ENCODE peak calls at places on chromosomes 2 and 18, in seven cellular contexts. R, H, T, G, I, E and O are unnamed samples.

GRCh38 chr18:76064998-76065397 is 430.0 kb downstream of the ZNF516 start:
- DNase-seq in E (no peak), H (no peak), G (no peak), T (no peak), I (no peak), R (no peak), O (peak)

GRCh38 chr2:191691016-191691725 is 13.2 kb downstream of the NABP1 start:
- DNase-seq in R (no peak), T (peak), H (no peak), E (peak), I (no peak), G (no peak), O (no peak)

GRCh38 chr2:112712903-112713584 is 7.8 kb upstream of the NT5DC4 start:
- DNase-seq in G (no peak), I (no peak), T (no peak), E (no peak), R (no peak), H (peak), O (no peak)

GRCh38 chr2:138334323-138334722 is 167.2 kb upstream of the SPOPL start:
- DNase-seq in T (no peak), I (no peak), H (no peak), E (no peak), R (no peak), G (no peak), O (no peak)

GRCh38 chr2:212736327-212736726 is 197.7 kb upstream of the ERBB4 start:
- DNase-seq in I (no peak), G (no peak), E (no peak), T (no peak), H (no peak), R (no peak), O (no peak)

GRCh38 chr2:97751752-97752151 is 38.4 kb downstream of the ZAP70 start:
- DNase-seq in G (no peak), E (no peak), H (no peak), T (no peak), I (no peak), R (no peak), O (no peak)

GRCh38 chr2:216636570-216637450 is 3.6 kb downstream of the IGFBP2 start:
- DNase-seq in T (no peak), I (peak), E (no peak), R (peak), G (peak), H (no peak), O (peak)

GRCh38 chr2:15654727-15655073 is 63.0 kb downstream of the DDX1 start:
- DNase-seq in R (no peak), G (no peak), I (no peak), T (no peak), E (no peak), H (no peak), O (no peak)

GRCh38 chr2:200667397-200667796 is 81.6 kb downstream of the AOX1 start:
- DNase-seq in H (no peak), G (no peak), E (no peak), I (no peak), T (no peak), R (no peak), O (no peak)

GRCh38 chr2:156110890-156111289 is 221.6 kb downstream of the NR4A2 start:
- DNase-seq in E (peak), R (peak), I (no peak), G (no peak), T (no peak), H (no peak), O (peak)

GRCh38 chr2:9087151-9087681 is 83.7 kb upstream of the MBOAT2 start:
- DNase-seq in E (no peak), H (no peak), T (no peak), I (no peak), G (no peak), R (no peak), O (no peak)

GRCh38 chr2:153986488-153987229 is 114.9 kb downstream of the GALNT13 start:
- DNase-seq in H (no peak), E (no peak), T (no peak), R (no peak), I (no peak), G (no peak), O (no peak)

GRCh38 chr18:8238507-8238906 is 370.7 kb upstream of the RAB12 start:
- DNase-seq in T (no peak), H (no peak), I (no peak), E (no peak), R (no peak), G (no peak), O (no peak)

GRCh38 chr2:1995987-1996386 is 251.7 kb upstream of the PXDN start:
- DNase-seq in E (no peak), R (no peak), H (no peak), G (no peak), I (peak), T (no peak), O (no peak)

GRCh38 chr18:23920054-23920453 is 94.5 kb upstream of the TTC39C start:
- DNase-seq in E (no peak), G (no peak), T (no peak), H (no peak), R (no peak), I (no peak), O (no peak)

GRCh38 chr2:218664653-218665052 is 5.2 kb downstream of the BCS1L start:
- DNase-seq in H (no peak), I (no peak), G (no peak), T (no peak), R (no peak), E (no peak), O (no peak)

GRCh38 chr2:65292461-65293127 is 65.0 kb downstream of the ACTR2 start:
- DNase-seq in R (no peak), G (no peak), E (no peak), H (no peak), I (no peak), T (no peak), O (no peak)

GRCh38 chr2:50401772-50402653 is 629.9 kb downstream of the NRXN1 start:
- DNase-seq in I (no peak), H (no peak), T (peak), G (peak), E (peak), R (no peak), O (peak)

GRCh38 chr2:62304429-62305417 is 108.8 kb downstream of the B3GNT2 start:
- DNase-seq in G (peak), H (no peak), R (peak), I (peak), E (no peak), T (peak), O (no peak)

GRCh38 chr2:149513461-149513860 is 74.1 kb downstream of the MMADHC start:
- DNase-seq in H (no peak), E (no peak), T (no peak), R (no peak), I (no peak), G (no peak), O (no peak)

GRCh38 chr18:6614952-6615351 is 114.6 kb upstream of the ARHGAP28 start:
- DNase-seq in G (no peak), E (no peak), T (no peak), I (no peak), H (no peak), R (no peak), O (no peak)

GRCh38 chr2:192035731-192036442 is 158.8 kb downstream of the TMEFF2 start:
- DNase-seq in G (no peak), T (no peak), I (no peak), E (no peak), R (no peak), H (no peak), O (no peak)

GRCh38 chr2:127614246-127614645 is 31.7 kb upstream of the GPR17 start:
- DNase-seq in T (no peak), G (no peak), H (peak), R (no peak), I (no peak), E (no peak), O (no peak)

GRCh38 chr18:35143615-35144596 is 96.9 kb upstream of the ZNF397 start:
- DNase-seq in E (no peak), R (no peak), T (peak), I (peak), H (no peak), G (peak), O (peak)

GRCh38 chr18:1906421-1906820 is 664.9 kb downstream of the METTL4 start:
- DNase-seq in R (no peak), I (no peak), T (no peak), H (no peak), G (no peak), E (no peak), O (no peak)

GRCh38 chr2:241635756-241636155 is 1.2 kb downstream of the THAP4 start:
- DNase-seq in R (no peak), E (no peak), I (no peak), H (no peak), T (no peak), G (no peak), O (no peak)

GRCh38 chr2:85291425-85292023 is 36.3 kb downstream of the TGOLN2 start:
- DNase-seq in R (no peak), I (no peak), H (no peak), G (no peak), T (no peak), E (no peak), O (no peak)

GRCh38 chr2:113167115-113167932 is 6.4 kb upstream of the PSD4 start:
- DNase-seq in T (no peak), G (peak), I (peak), H (peak), R (peak), E (no peak), O (no peak)

GRCh38 chr2:137050949-137051348 is 285.6 kb downstream of the THSD7B start:
- DNase-seq in E (no peak), I (no peak), T (no peak), R (no peak), H (no peak), G (no peak), O (no peak)

GRCh38 chr2:229591611-229592010 is 122.7 kb downstream of the DNER start:
- DNase-seq in H (no peak), G (no peak), R (no peak), T (no peak), E (no peak), I (no peak), O (no peak)

GRCh38 chr2:191675807-191676667 is 1.9 kb upstream of the NABP1 start:
- DNase-seq in T (peak), I (no peak), R (peak), H (no peak), G (no peak), E (peak), O (no peak)

GRCh38 chr2:150319632-150320555 is 167.6 kb downstream of the RND3 start:
- DNase-seq in T (no peak), I (no peak), H (no peak), G (no peak), E (no peak), R (no peak), O (no peak)

GRCh38 chr2:86785456-86785855 is 5.3 kb downstream of the CD8A start:
- DNase-seq in G (no peak), T (no peak), I (no peak), R (no peak), E (no peak), H (no peak), O (no peak)

GRCh38 chr2:224219781-224220180 is 180.7 kb upstream of the SERPINE2 start:
- DNase-seq in T (no peak), G (no peak), I (no peak), E (no peak), H (no peak), R (no peak), O (no peak)

GRCh38 chr2:131067465-131067864 is 25.8 kb downstream of the FAM168B start:
- DNase-seq in R (no peak), E (no peak), H (no peak), I (no peak), G (no peak), T (no peak), O (no peak)

GRCh38 chr2:100070078-100070477 is 72.3 kb downstream of the AFF3 start:
- DNase-seq in G (no peak), R (no peak), I (no peak), T (no peak), H (no peak), E (no peak), O (no peak)

GRCh38 chr18:63078471-63078870 is 241.1 kb downstream of the BCL2 start:
- DNase-seq in G (no peak), H (no peak), T (no peak), E (peak), I (no peak), R (no peak), O (no peak)

GRCh38 chr2:217951091-217951490 is 51.7 kb downstream of the TNS1 start:
- DNase-seq in R (no peak), T (peak), E (no peak), G (no peak), I (no peak), H (no peak), O (no peak)

GRCh38 chr2:206378835-206379234 is 64.5 kb upstream of the ADAM23 start:
- DNase-seq in T (no peak), G (no peak), H (no peak), E (no peak), I (no peak), R (no peak), O (no peak)

GRCh38 chr2:207469380-207469779 is 60.4 kb upstream of the CREB1 start:
- DNase-seq in H (no peak), G (no peak), T (no peak), E (no peak), R (no peak), I (no peak), O (no peak)

GRCh38 chr2:78077637-78078036 is 555.5 kb upstream of the LRRTM4 start:
- DNase-seq in G (no peak), H (no peak), I (no peak), T (no peak), E (no peak), R (no peak), O (peak)
- TF ChIP-seq CTCF in G (no peak), H (no peak), I (no peak), T (no peak), E (no peak), R (no peak), O (no peak)

GRCh38 chr2:71151620-71152019 is 21.2 kb downstream of the MPHOSPH10 start:
- DNase-seq in R (no peak), G (no peak), T (no peak), H (no peak), E (no peak), I (no peak), O (no peak)
- TF ChIP-seq CTCF in R (no peak), G (no peak), T (no peak), H (no peak), E (no peak), I (no peak), O (no peak)

GRCh38 chr2:180520206-180520605 is 460.2 kb upstream of the UBE2E3 start:
- DNase-seq in H (no peak), G (no peak), E (no peak), R (no peak), T (no peak), I (no peak), O (no peak)
- TF ChIP-seq CTCF in H (no peak), G (no peak), E (no peak), R (no peak), T (no peak), I (peak), O (no peak)

DNA sequence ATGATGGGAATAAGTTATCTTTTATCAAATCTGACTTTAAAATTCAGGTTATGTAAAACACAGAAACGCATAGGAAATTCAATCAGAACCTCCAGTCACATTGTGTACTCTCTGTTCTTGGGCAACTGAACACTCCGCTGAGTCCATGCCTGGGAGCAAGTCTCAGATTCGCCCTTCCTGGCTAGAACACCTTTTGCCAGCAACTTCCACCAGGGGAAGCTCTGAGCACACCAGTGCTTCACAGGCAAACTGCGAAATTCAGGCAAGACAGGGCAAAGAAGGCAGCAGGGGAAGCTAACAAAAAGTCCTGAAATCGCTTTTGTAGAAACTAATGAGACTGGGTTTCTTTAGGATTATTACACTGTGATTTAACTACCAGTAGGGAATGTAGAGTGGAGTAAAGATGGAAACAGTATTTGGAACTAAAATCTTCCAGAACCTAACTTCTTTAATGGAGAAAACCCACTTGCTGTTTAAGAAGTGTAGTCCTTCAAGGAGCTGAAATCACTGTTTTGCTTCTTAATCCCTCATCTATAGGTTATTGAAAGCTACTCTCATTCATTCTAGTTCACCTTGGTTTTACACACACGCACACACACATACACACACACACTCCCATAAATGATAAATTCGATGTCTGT is 214.3 kb downstream of the TMEM182 start:
- DNase-seq in E (no peak), T (peak), R (no peak), H (no peak), I (no peak), G (no peak), O (peak)
- TF ChIP-seq CTCF in E (peak), T (no peak), R (no peak), H (peak), I (no peak), G (peak), O (peak)

GRCh38 chr2:47653909-47654789 is 128.8 kb upstream of the MSH6 start:
- DNase-seq in E (no peak), G (no peak), I (no peak), H (no peak), R (no peak), T (no peak), O (peak)
- TF ChIP-seq CTCF in E (peak), G (no peak), I (no peak), H (peak), R (no peak), T (no peak), O (peak)

DNA sequence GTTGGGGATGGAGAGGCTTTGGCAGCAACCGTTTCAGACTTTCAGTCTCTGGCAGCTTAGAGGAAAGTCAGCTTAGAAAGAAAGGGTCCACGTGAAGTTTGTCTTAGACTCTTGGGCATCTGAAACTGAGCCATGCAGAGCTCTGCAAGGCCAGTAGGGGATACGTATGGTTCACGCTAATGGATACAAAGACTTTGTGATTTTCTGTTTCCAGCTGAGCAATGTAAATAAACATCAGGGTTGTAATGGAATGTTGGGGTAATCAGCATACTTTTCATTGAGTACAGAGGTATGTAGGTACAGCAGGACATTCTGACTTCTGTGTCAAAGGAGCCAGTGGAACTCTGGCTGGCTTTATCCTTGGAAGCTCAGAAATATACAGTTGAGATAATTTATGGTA is 31.0 kb downstream of the RALB start:
- DNase-seq in H (no peak), T (no peak), R (no peak), G (no peak), I (no peak), E (no peak), O (no peak)
- TF ChIP-seq CTCF in H (peak), T (no peak), R (no peak), G (no peak), I (no peak), E (peak), O (no peak)

GRCh38 chr2:170350929-170351826 is 173.2 kb downstream of the MYO3B start:
- DNase-seq in R (no peak), I (no peak), G (no peak), T (no peak), E (no peak), H (no peak), O (no peak)
- TF ChIP-seq CTCF in R (no peak), I (no peak), G (no peak), T (no peak), E (no peak), H (no peak), O (no peak)

DNA sequence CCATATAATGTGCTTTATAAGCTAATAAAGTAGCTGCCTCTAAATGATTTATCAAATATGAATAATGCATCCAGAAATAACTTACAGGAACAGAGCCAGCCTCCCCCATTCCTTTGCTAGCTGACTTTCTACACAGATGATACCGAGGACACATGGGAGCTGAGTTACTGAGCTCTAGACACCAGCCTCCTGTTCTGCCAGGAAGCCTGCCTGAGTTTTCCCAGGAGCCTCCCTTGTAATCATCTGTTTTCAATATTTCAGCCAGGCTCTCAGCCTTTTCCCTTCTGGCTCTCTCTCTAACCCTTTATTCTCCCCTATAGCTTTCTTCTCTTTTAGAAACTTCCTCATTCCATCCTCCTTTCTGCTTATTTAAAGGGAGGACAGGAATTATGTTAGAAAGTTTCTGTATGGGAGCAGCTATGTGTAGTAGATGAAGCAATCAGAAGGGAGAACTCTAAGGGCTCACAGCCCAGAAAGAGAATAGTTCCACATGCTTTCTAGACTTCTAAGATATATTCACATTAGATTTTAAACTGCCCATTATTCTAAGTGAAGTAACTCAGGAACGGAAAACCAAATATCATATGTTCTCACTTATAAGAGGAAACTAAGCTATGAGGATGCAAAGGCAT is 911.7 kb downstream of the TDRD15 start:
- DNase-seq in G (no peak), I (no peak), R (no peak), T (peak), E (no peak), H (no peak), O (peak)
- TF ChIP-seq CTCF in G (no peak), I (no peak), R (no peak), T (no peak), E (no peak), H (no peak), O (no peak)

DNA sequence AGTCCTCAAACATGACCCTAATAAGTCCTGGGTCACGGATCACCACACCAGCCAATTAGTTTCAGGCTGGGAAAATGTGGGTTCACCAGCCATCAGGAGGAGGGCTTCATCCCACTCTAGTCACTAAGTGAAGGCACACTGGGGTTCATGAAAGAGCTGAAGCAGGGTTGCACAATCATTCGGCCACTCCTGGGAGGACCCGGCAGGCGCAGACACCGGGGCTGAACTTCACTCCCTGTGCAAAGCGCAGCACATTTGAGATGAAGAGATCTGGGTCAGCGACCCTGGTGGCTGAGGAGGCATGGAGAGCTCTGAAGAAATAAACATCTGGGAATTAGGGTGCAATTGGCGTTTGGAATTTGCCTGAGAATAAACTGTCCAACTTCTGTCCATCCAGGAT is 684.3 kb upstream of the SALL3 start:
- DNase-seq in E (no peak), I (no peak), T (no peak), R (no peak), G (no peak), H (no peak), O (no peak)
- TF ChIP-seq CTCF in E (no peak), I (no peak), T (no peak), R (no peak), G (no peak), H (no peak), O (no peak)